ENCODE peak calls at places on chromosomes 1 and 21, in five cellular contexts. One of them, this sample, is unnamed.

GRCh38 chr1:2412773-2413494 is 570 bp upstream of the PEX10 start:
- DNase-seq in uterus: peak
- DNase-seq in esophagus squamous epithelium: no peak
- DNase-seq in K562: peak
- DNase-seq in H54: peak
- DNase-seq in this sample: peak

GRCh38 chr1:57824535-57824934 is 400.7 kb upstream of the DAB1 start:
- DNase-seq in K562: no peak
- DNase-seq in esophagus squamous epithelium: no peak
- DNase-seq in uterus: no peak
- DNase-seq in H54: no peak
- DNase-seq in this sample: no peak

GRCh38 chr1:228077565-228078330 is 4.8 kb upstream of the ARF1 start:
- DNase-seq in uterus: peak
- DNase-seq in H54: no peak
- DNase-seq in K562: no peak
- DNase-seq in esophagus squamous epithelium: no peak
- DNase-seq in this sample: no peak

GRCh38 chr1:77026126-77026525 is 158.8 kb downstream of the ST6GALNAC5 start:
- DNase-seq in H54: no peak
- DNase-seq in K562: no peak
- DNase-seq in uterus: no peak
- DNase-seq in esophagus squamous epithelium: no peak
- DNase-seq in this sample: no peak

GRCh38 chr1:171366099-171366498 is 52.1 kb downstream of the FMO4 start:
- DNase-seq in esophagus squamous epithelium: no peak
- DNase-seq in H54: no peak
- DNase-seq in uterus: no peak
- DNase-seq in K562: no peak
- DNase-seq in this sample: no peak

GRCh38 chr1:169078163-169078883 is 28.2 kb upstream of the ATP1B1 start:
- DNase-seq in K562: no peak
- DNase-seq in H54: no peak
- DNase-seq in esophagus squamous epithelium: no peak
- DNase-seq in uterus: no peak
- DNase-seq in this sample: peak

GRCh38 chr1:26938659-26939025 is 17.1 kb downstream of the NUDC start:
- DNase-seq in esophagus squamous epithelium: no peak
- DNase-seq in K562: no peak
- DNase-seq in H54: no peak
- DNase-seq in uterus: no peak
- DNase-seq in this sample: no peak

GRCh38 chr1:199671684-199672083 is 355.8 kb upstream of the NR5A2 start:
- DNase-seq in K562: no peak
- DNase-seq in uterus: no peak
- DNase-seq in esophagus squamous epithelium: no peak
- DNase-seq in H54: no peak
- DNase-seq in this sample: no peak

GRCh38 chr1:230119340-230119739 is 52.3 kb downstream of the GALNT2 start:
- DNase-seq in H54: no peak
- DNase-seq in esophagus squamous epithelium: no peak
- DNase-seq in uterus: no peak
- DNase-seq in K562: no peak
- DNase-seq in this sample: no peak

GRCh38 chr1:218945050-218945449 is 228.6 kb upstream of the LYPLAL1 start:
- DNase-seq in K562: no peak
- DNase-seq in H54: no peak
- DNase-seq in esophagus squamous epithelium: no peak
- DNase-seq in uterus: no peak
- DNase-seq in this sample: no peak

GRCh38 chr1:15262711-15263110 is 15.7 kb downstream of the FHAD1 start:
- DNase-seq in H54: no peak
- DNase-seq in esophagus squamous epithelium: no peak
- DNase-seq in K562: no peak
- DNase-seq in uterus: no peak
- DNase-seq in this sample: peak

GRCh38 chr1:15260418-15261154 is 13.6 kb downstream of the FHAD1 start:
- DNase-seq in uterus: no peak
- DNase-seq in esophagus squamous epithelium: no peak
- DNase-seq in K562: peak
- DNase-seq in H54: peak
- DNase-seq in this sample: peak

GRCh38 chr1:15259608-15260007 is 12.6 kb downstream of the FHAD1 start:
- DNase-seq in H54: no peak
- DNase-seq in K562: no peak
- DNase-seq in esophagus squamous epithelium: no peak
- DNase-seq in uterus: no peak
- DNase-seq in this sample: peak

GRCh38 chr1:15262003-15262377 is 15.0 kb downstream of the FHAD1 start:
- DNase-seq in K562: no peak
- DNase-seq in H54: no peak
- DNase-seq in esophagus squamous epithelium: no peak
- DNase-seq in uterus: no peak
- DNase-seq in this sample: peak

GRCh38 chr1:15261155-15262002 is 14.4 kb downstream of the FHAD1 start:
- DNase-seq in uterus: no peak
- DNase-seq in K562: no peak
- DNase-seq in H54: peak
- DNase-seq in esophagus squamous epithelium: no peak
- DNase-seq in this sample: peak
- TF ChIP-seq POLR2A in uterus: no peak
- TF ChIP-seq POLR2A in K562: no peak
- TF ChIP-seq POLR2A in H54: peak
- TF ChIP-seq POLR2A in esophagus squamous epithelium: no peak
- TF ChIP-seq POLR2A in this sample: no peak

GRCh38 chr1:8870605-8871538 is 7.6 kb downstream of the ENO1 start:
- DNase-seq in uterus: no peak
- DNase-seq in esophagus squamous epithelium: no peak
- DNase-seq in K562: no peak
- DNase-seq in H54: no peak
- DNase-seq in this sample: no peak
- TF ChIP-seq POLR2A in uterus: no peak
- TF ChIP-seq POLR2A in esophagus squamous epithelium: no peak
- TF ChIP-seq POLR2A in K562: peak
- TF ChIP-seq POLR2A in H54: no peak
- TF ChIP-seq POLR2A in this sample: no peak

GRCh38 chr21:42262826-42263225 is 43.9 kb downstream of the ABCG1 start:
- DNase-seq in H54: peak
- DNase-seq in uterus: peak
- DNase-seq in K562: no peak
- DNase-seq in esophagus squamous epithelium: no peak
- DNase-seq in this sample: no peak

GRCh38 chr21:42265229-42265812 is 46.4 kb downstream of the ABCG1 start:
- DNase-seq in uterus: no peak
- DNase-seq in H54: no peak
- DNase-seq in K562: no peak
- DNase-seq in esophagus squamous epithelium: no peak
- DNase-seq in this sample: no peak

GRCh38 chr21:42264245-42265195 is 45.6 kb downstream of the ABCG1 start:
- DNase-seq in K562: no peak
- DNase-seq in H54: no peak
- DNase-seq in esophagus squamous epithelium: no peak
- DNase-seq in uterus: no peak
- DNase-seq in this sample: no peak

GRCh38 chr21:42261832-42262200 is 42.9 kb downstream of the ABCG1 start:
- DNase-seq in H54: no peak
- DNase-seq in uterus: no peak
- DNase-seq in esophagus squamous epithelium: no peak
- DNase-seq in K562: no peak
- DNase-seq in this sample: no peak

DNA sequence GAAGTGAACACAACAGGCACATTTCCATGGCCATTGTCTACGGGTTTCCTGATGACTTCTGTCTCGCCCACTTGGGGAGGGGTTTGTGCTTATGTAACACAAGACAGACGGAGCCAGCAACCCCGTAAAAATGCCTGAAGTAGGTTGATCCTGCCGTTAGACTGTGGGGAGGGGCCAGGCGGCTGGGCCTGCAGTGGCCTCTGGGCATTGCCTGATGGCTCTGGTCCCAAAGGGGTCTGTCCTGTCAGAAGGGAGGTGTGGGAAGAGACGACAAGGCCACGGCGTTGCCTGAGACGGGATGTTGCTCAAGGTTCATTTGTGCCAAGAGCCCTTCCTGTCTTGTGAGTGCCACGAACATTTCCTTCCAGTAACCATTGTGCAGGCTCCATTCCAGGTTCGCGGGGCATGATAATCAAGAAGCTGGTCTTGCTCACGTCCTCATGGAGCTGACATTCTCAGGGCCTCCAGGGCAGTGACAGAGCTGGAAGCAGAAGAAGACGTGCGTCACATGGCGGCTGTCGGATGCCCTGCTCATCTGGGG is 44.7 kb downstream of the ABCG1 start:
- DNase-seq in esophagus squamous epithelium: no peak
- DNase-seq in H54: no peak
- DNase-seq in uterus: peak
- DNase-seq in K562: no peak
- DNase-seq in this sample: no peak
- TF ChIP-seq POLR2A in esophagus squamous epithelium: no peak
- TF ChIP-seq POLR2A in H54: no peak
- TF ChIP-seq POLR2A in uterus: no peak
- TF ChIP-seq POLR2A in K562: no peak
- TF ChIP-seq POLR2A in this sample: no peak

GRCh38 chr1:86704456-86704971 is at the start of gene SH3GLB1:
- DNase-seq in K562: peak
- DNase-seq in uterus: peak
- DNase-seq in H54: peak
- DNase-seq in esophagus squamous epithelium: peak
- DNase-seq in this sample: peak
- TF ChIP-seq POLR2A in K562: peak
- TF ChIP-seq POLR2A in uterus: peak
- TF ChIP-seq POLR2A in H54: peak
- TF ChIP-seq POLR2A in esophagus squamous epithelium: peak
- TF ChIP-seq POLR2A in this sample: peak

GRCh38 chr1:30768830-30769718 is 11.5 kb upstream of the LAPTM5 start:
- DNase-seq in K562: peak
- DNase-seq in H54: no peak
- DNase-seq in uterus: no peak
- DNase-seq in esophagus squamous epithelium: no peak
- DNase-seq in this sample: no peak
- TF ChIP-seq POLR2A in K562: peak
- TF ChIP-seq POLR2A in H54: no peak
- TF ChIP-seq POLR2A in uterus: no peak
- TF ChIP-seq POLR2A in esophagus squamous epithelium: no peak
- TF ChIP-seq POLR2A in this sample: no peak

DNA sequence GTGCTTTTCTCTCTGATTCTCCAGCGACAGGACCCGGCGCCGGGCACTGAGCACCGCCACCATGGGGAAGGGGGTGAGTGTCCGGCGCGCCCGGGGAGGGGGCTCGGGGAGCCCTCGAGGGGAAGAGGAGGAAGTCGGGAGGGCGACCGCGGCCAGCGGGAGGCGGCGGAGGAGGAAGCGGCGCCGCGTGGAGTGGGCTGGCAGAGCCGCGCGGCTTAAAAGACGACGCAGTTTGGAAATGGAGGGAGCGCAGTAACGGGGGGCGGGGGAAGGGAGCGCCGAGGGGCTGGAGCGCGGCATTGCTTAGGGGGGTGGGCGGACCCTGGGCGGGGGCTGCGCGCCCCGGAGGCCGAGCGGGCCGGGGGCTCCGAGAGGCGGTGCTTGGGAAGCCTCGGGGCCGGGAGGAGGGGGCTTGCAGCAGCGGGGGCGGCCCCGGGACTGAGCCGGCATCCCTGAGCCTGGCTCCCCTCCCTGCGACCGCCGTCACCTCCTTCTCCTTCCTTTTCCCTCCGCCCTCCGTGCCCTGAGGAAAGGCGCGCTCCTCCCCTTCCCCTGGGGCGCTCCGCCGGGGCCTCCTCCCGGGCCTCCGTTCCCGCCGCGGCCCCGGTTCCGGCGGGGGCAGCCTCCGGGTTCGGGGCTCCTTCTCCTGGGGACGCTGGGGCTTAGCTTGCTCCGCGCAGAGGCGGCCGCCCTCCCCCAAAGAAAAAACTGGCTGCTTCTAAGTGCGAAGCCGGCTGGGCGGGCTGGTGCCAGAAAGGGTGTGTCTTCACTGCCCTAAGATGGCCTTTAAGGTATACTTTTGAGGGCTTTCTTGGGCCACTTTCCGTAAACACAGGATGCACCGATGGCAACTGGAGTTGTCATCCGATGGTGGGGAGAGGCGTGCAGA is 651 bp downstream of the ATP1A1 start:
- DNase-seq in esophagus squamous epithelium: peak
- DNase-seq in K562: peak
- DNase-seq in H54: peak
- DNase-seq in uterus: peak
- DNase-seq in this sample: no peak
- TF ChIP-seq POLR2A in esophagus squamous epithelium: peak
- TF ChIP-seq POLR2A in K562: no peak
- TF ChIP-seq POLR2A in H54: peak
- TF ChIP-seq POLR2A in uterus: peak
- TF ChIP-seq POLR2A in this sample: no peak

DNA sequence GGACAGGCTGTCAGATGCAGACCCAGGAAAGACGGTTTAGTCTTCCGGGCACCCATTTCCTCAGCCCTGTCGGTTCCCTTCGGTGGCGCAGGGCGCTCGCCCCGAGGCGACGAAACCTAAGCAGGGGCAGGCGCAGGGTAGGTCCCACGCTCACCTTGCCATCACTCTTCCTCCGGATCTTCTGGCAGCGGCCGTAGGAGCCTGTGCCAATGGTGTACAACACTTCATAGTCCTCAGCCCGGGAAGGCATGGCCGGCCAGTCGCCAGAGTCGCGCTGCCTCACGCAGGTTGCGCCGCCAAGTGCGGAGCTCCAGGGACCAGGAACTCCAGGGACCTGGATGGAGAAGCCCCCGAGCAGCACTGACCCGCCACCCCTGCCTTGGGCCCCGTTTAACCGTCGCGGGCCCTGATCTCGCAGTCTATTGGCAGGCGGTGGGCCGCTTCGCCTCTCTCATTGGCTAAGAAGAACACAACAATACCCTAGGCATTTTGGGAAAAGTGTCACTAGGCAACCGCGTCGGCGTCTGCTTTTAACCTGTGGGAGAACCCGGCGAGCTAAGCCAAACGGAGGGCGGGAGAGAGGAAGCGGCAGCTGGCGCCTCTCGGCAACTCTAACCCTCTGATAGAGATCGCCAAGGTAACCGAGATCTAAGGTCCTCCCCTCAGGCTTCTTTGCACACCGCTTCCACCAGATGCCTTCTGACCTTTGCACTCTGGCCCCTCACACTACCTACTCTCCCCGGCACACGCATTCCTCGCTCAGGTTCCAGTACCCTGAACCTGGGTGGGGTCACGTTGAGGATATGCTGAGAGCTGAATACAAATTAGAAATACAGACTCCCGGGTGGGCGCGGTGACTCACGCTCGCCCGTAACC is at the start of gene NEK2:
- DNase-seq in K562: peak
- DNase-seq in uterus: peak
- DNase-seq in esophagus squamous epithelium: peak
- DNase-seq in H54: peak
- DNase-seq in this sample: peak
- TF ChIP-seq POLR2A in K562: peak
- TF ChIP-seq POLR2A in uterus: no peak
- TF ChIP-seq POLR2A in esophagus squamous epithelium: no peak
- TF ChIP-seq POLR2A in H54: peak
- TF ChIP-seq POLR2A in this sample: no peak

This sample was measured in esophagus muscularis mucosa.